ENCODE peak calls at places on chromosome 9, in four cellular contexts. One of them, this sample, is unnamed.

GRCh38 chr9:129109504-129109903 is 1.1 kb downstream of the CRAT start:
- DNase-seq in kidney: peak
- DNase-seq in left ventricle myocardium inferior: no peak
- DNase-seq in cardiac muscle cell: no peak
- DNase-seq in this sample: no peak

GRCh38 chr9:135349963-135350360 is 129.6 kb upstream of the PPP1R26 start:
- DNase-seq in left ventricle myocardium inferior: no peak
- DNase-seq in kidney: no peak
- DNase-seq in cardiac muscle cell: no peak
- DNase-seq in this sample: no peak

GRCh38 chr9:72695365-72695764 is 174.0 kb downstream of the TMC1 start:
- DNase-seq in cardiac muscle cell: no peak
- DNase-seq in left ventricle myocardium inferior: no peak
- DNase-seq in kidney: no peak
- DNase-seq in this sample: no peak

GRCh38 chr9:94772654-94773303 is 46.3 kb downstream of the AOPEP start:
- DNase-seq in kidney: no peak
- DNase-seq in left ventricle myocardium inferior: no peak
- DNase-seq in cardiac muscle cell: no peak
- DNase-seq in this sample: no peak

GRCh38 chr9:134868751-134869553 is 11.7 kb upstream of the FCN2 start:
- DNase-seq in cardiac muscle cell: no peak
- DNase-seq in kidney: no peak
- DNase-seq in left ventricle myocardium inferior: no peak
- DNase-seq in this sample: no peak

GRCh38 chr9:134031071-134031470 is 5.8 kb downstream of the BRD3OS start:
- DNase-seq in kidney: peak
- DNase-seq in cardiac muscle cell: no peak
- DNase-seq in left ventricle myocardium inferior: no peak
- DNase-seq in this sample: peak

GRCh38 chr9:96447406-96447805 is 2.6 kb upstream of the HABP4 start:
- DNase-seq in left ventricle myocardium inferior: no peak
- DNase-seq in cardiac muscle cell: no peak
- DNase-seq in kidney: no peak
- DNase-seq in this sample: no peak

GRCh38 chr9:71121275-71122168 is at the start of gene TRPM3:
- DNase-seq in cardiac muscle cell: peak
- DNase-seq in left ventricle myocardium inferior: no peak
- DNase-seq in kidney: peak
- DNase-seq in this sample: no peak

GRCh38 chr9:82167296-82167695 is 178.7 kb downstream of the SPATA31D1 start:
- DNase-seq in left ventricle myocardium inferior: no peak
- DNase-seq in cardiac muscle cell: no peak
- DNase-seq in kidney: no peak
- DNase-seq in this sample: no peak

GRCh38 chr9:71819115-71819739 is 50.9 kb upstream of the CEMIP2 start:
- DNase-seq in left ventricle myocardium inferior: no peak
- DNase-seq in cardiac muscle cell: peak
- DNase-seq in kidney: no peak
- DNase-seq in this sample: no peak

GRCh38 chr9:124615100-124615742 is 108.0 kb upstream of the NR5A1 start:
- DNase-seq in left ventricle myocardium inferior: no peak
- DNase-seq in kidney: no peak
- DNase-seq in cardiac muscle cell: no peak
- DNase-seq in this sample: no peak

GRCh38 chr9:74281674-74282073 is 215.5 kb upstream of the RORB start:
- DNase-seq in left ventricle myocardium inferior: no peak
- DNase-seq in kidney: no peak
- DNase-seq in cardiac muscle cell: no peak
- DNase-seq in this sample: no peak

GRCh38 chr9:112401175-112401815 is 21.4 kb downstream of the HSDL2 start:
- DNase-seq in kidney: no peak
- DNase-seq in left ventricle myocardium inferior: no peak
- DNase-seq in cardiac muscle cell: no peak
- DNase-seq in this sample: no peak

GRCh38 chr9:72945391-72945790 is 7.5 kb downstream of the ALDH1A1 start:
- DNase-seq in cardiac muscle cell: no peak
- DNase-seq in kidney: no peak
- DNase-seq in left ventricle myocardium inferior: no peak
- DNase-seq in this sample: no peak

GRCh38 chr9:33159760-33160127 is 7.4 kb downstream of the B4GALT1 start:
- DNase-seq in cardiac muscle cell: no peak
- DNase-seq in left ventricle myocardium inferior: peak
- DNase-seq in kidney: no peak
- DNase-seq in this sample: no peak

GRCh38 chr9:133355881-133356357 is 368 bp downstream of the SURF1 start:
- DNase-seq in kidney: peak
- DNase-seq in left ventricle myocardium inferior: no peak
- DNase-seq in cardiac muscle cell: no peak
- DNase-seq in this sample: no peak

GRCh38 chr9:133844876-133845658 is 106.9 kb upstream of the SARDH start:
- DNase-seq in cardiac muscle cell: no peak
- DNase-seq in kidney: peak
- DNase-seq in left ventricle myocardium inferior: peak
- DNase-seq in this sample: no peak

GRCh38 chr9:108671794-108672193 is 184.0 kb downstream of the ACTL7B start:
- DNase-seq in cardiac muscle cell: no peak
- DNase-seq in left ventricle myocardium inferior: no peak
- DNase-seq in kidney: no peak
- DNase-seq in this sample: no peak

GRCh38 chr9:10858817-10859216 is 246.0 kb upstream of the PTPRD start:
- DNase-seq in left ventricle myocardium inferior: no peak
- DNase-seq in cardiac muscle cell: no peak
- DNase-seq in kidney: no peak
- DNase-seq in this sample: no peak

GRCh38 chr9:10855847-10856246 is 243.0 kb upstream of the PTPRD start:
- DNase-seq in kidney: no peak
- DNase-seq in left ventricle myocardium inferior: no peak
- DNase-seq in cardiac muscle cell: peak
- DNase-seq in this sample: no peak
- TF ChIP-seq CTCF in kidney: peak
- TF ChIP-seq CTCF in left ventricle myocardium inferior: no peak
- TF ChIP-seq CTCF in cardiac muscle cell: peak
- TF ChIP-seq CTCF in this sample: peak

DNA sequence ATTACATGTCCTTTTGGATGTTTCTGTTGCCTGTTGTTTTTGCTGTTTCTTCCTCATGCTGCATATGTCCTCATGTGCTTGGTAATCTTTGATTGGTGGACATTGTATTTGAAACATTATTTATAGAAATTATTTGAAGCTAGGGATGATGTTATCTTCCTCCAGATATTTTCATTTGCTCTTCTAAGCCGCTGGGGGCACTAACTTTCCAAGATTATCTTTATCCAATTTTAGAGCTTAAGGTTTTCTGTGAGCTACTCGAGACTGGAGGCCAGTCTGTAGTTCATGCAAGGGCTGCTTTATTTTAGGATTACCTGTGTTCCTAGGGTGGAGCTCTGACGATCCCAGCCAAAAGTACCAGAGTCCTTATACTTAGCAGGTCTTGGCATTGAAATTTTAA is 40.9 kb downstream of the STX17 start:
- DNase-seq in kidney: no peak
- DNase-seq in cardiac muscle cell: peak
- DNase-seq in left ventricle myocardium inferior: no peak
- DNase-seq in this sample: no peak
- TF ChIP-seq CTCF in kidney: no peak
- TF ChIP-seq CTCF in cardiac muscle cell: peak
- TF ChIP-seq CTCF in left ventricle myocardium inferior: no peak
- TF ChIP-seq CTCF in this sample: peak

GRCh38 chr9:1837453-1838084 is 177.6 kb upstream of the SMARCA2 start:
- DNase-seq in kidney: no peak
- DNase-seq in left ventricle myocardium inferior: no peak
- DNase-seq in cardiac muscle cell: peak
- DNase-seq in this sample: no peak
- TF ChIP-seq CTCF in kidney: no peak
- TF ChIP-seq CTCF in left ventricle myocardium inferior: peak
- TF ChIP-seq CTCF in cardiac muscle cell: peak
- TF ChIP-seq CTCF in this sample: peak

GRCh38 chr9:126673689-126674364 is 60.1 kb downstream of the LMX1B start:
- DNase-seq in kidney: peak
- DNase-seq in left ventricle myocardium inferior: no peak
- DNase-seq in cardiac muscle cell: peak
- DNase-seq in this sample: no peak

GRCh38 chr9:126674365-126675146 is 60.8 kb downstream of the LMX1B start:
- DNase-seq in kidney: peak
- DNase-seq in cardiac muscle cell: no peak
- DNase-seq in left ventricle myocardium inferior: no peak
- DNase-seq in this sample: no peak

GRCh38 chr9:126671983-126672382 is 58.3 kb downstream of the LMX1B start:
- DNase-seq in kidney: peak
- DNase-seq in left ventricle myocardium inferior: no peak
- DNase-seq in cardiac muscle cell: no peak
- DNase-seq in this sample: no peak

GRCh38 chr9:126671381-126671831 is 57.7 kb downstream of the LMX1B start:
- DNase-seq in kidney: peak
- DNase-seq in left ventricle myocardium inferior: peak
- DNase-seq in cardiac muscle cell: no peak
- DNase-seq in this sample: no peak

DNA sequence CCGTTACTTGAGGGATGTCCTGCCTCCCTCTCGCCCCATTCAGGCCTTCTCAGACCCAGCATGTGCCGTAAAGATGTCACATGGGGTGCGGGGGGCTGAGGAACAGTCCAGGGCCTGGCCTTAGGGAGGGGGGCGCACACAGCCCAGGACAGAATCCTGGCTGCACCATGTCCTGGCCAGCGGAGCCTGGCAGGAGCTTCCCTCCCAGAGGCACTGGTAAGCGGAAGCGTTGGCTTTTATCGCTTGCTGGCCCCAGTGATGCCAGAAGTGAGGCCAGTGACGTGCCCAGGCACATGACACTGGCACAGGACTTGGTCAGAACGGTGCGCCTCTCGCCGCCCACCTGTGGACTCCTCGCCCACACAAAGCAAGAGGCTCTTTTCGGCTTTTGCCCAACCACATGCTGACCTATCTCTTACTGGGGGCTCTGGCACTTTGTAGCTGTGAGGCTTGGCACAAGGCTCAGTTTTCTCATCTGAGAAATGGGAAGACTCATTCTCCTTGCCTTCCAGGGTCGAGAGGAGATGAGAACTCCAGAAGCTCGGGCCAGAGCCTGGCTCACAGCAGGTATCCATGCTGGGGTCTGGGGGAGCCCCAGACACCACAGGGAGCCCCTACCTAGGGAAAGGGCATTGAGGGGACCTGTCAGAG is 59.0 kb downstream of the LMX1B start:
- DNase-seq in left ventricle myocardium inferior: no peak
- DNase-seq in kidney: peak
- DNase-seq in cardiac muscle cell: no peak
- DNase-seq in this sample: no peak
- TF ChIP-seq CTCF in left ventricle myocardium inferior: no peak
- TF ChIP-seq CTCF in kidney: no peak
- TF ChIP-seq CTCF in cardiac muscle cell: no peak
- TF ChIP-seq CTCF in this sample: no peak

DNA sequence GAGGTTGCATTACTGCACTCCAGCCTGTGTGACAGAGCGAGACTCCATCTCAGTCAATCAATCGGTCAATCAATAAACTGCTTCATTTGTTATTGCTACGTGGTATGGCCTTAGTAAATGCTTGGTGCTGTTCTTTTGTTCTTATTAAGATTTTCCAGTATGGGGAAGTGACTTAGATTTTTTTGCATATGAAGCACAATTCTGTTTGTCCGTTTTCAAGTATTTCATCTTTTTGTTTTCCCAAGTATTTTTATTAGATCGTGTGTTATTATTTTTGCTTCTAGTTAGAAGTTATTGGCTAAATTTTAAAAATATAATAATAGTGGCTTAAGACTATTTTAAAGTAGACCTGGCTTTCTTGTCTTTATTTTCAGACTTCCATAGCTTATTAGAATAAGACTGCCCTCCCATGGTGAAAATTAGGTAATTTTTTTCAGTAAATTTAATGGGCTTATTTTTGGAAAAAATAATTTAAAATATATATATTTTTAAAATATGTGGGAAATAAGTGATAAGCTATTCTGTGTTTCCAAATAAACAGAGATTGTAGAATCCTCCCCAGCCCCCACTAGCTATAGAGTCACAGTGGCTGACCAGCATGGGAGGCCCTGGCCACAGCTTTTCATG is 14.7 kb upstream of the OMD start:
- DNase-seq in left ventricle myocardium inferior: no peak
- DNase-seq in cardiac muscle cell: no peak
- DNase-seq in kidney: no peak
- DNase-seq in this sample: no peak
- TF ChIP-seq CTCF in left ventricle myocardium inferior: peak
- TF ChIP-seq CTCF in cardiac muscle cell: peak
- TF ChIP-seq CTCF in kidney: no peak
- TF ChIP-seq CTCF in this sample: peak

GRCh38 chr9:37405350-37405749 is 17.1 kb upstream of the GRHPR start:
- DNase-seq in kidney: no peak
- DNase-seq in cardiac muscle cell: no peak
- DNase-seq in left ventricle myocardium inferior: no peak
- DNase-seq in this sample: no peak

GRCh38 chr9:37405764-37406380 is 16.6 kb upstream of the GRHPR start:
- DNase-seq in left ventricle myocardium inferior: no peak
- DNase-seq in cardiac muscle cell: no peak
- DNase-seq in kidney: peak
- DNase-seq in this sample: no peak

GRCh38 chr9:37407468-37407867 is 15.0 kb upstream of the GRHPR start:
- DNase-seq in cardiac muscle cell: no peak
- DNase-seq in kidney: no peak
- DNase-seq in left ventricle myocardium inferior: no peak
- DNase-seq in this sample: no peak

GRCh38 chr9:37406603-37407401 is 15.7 kb upstream of the GRHPR start:
- DNase-seq in left ventricle myocardium inferior: no peak
- DNase-seq in cardiac muscle cell: no peak
- DNase-seq in kidney: peak
- DNase-seq in this sample: no peak

DNA sequence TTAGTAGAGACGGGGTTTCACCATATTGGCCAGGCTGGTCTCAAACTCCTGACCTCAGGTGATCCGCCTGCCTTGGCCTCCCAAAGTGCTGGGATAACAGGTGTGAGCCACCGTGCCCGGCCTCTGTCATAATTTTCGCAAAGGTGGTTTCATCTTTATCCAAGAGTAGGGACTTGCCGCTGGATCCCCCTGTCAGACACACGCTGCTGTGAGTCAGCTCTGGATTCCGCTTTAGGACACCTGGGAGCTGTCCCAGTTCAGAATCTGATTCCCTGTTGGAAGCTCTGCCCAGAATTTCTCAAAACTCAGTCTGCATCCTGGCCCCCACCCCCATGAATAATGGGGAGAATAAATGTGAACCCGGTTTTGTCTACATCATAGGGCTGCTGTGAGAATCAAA is 17.9 kb upstream of the GRHPR start:
- DNase-seq in kidney: peak
- DNase-seq in left ventricle myocardium inferior: no peak
- DNase-seq in cardiac muscle cell: no peak
- DNase-seq in this sample: no peak
- TF ChIP-seq CTCF in kidney: no peak
- TF ChIP-seq CTCF in left ventricle myocardium inferior: no peak
- TF ChIP-seq CTCF in cardiac muscle cell: no peak
- TF ChIP-seq CTCF in this sample: no peak

This sample was measured in chondrocyte.